ENCODE peak calls at places on chromosomes 1 and 21, in six cellular contexts. F, K, I, U, C and S are unnamed samples.

GRCh38 chr1:9410737-9411297 is 118.1 kb downstream of the SPSB1 start:
- ATAC-seq in F (peak; percentile 43), K (peak; percentile 18), I (peak; percentile 41), U (peak; percentile 23), C (peak; percentile 7), S (peak; percentile 45)

GRCh38 chr1:33045246-33045645 is 8.6 kb upstream of the AK2 start:
- ATAC-seq in F (no peak), K (peak; percentile 75), I (no peak), U (no peak), C (peak; percentile 18), S (no peak)

GRCh38 chr1:228180271-228180987 is 14.8 kb downstream of the IBA57 start:
- ATAC-seq in F (no peak), K (peak; percentile 70), I (peak; percentile 42), U (no peak), C (no peak), S (no peak)

GRCh38 chr1:13828454-13829151 is 128.6 kb downstream of the PRDM2 start:
- ATAC-seq in F (no peak), K (peak; percentile 87), I (peak; percentile 54), U (no peak), C (peak; percentile 63), S (peak; percentile 79)

GRCh38 chr1:196305216-196305615 is 303.0 kb downstream of the KCNT2 start:
- ATAC-seq in F (no peak), K (no peak), I (no peak), U (no peak), C (no peak), S (no peak)

GRCh38 chr1:164695956-164696665 is 137.1 kb downstream of the PBX1 start:
- ATAC-seq in F (no peak), K (no peak), I (no peak), U (no peak), C (no peak), S (peak; percentile 88)

GRCh38 chr21:34336756-34337391 is 26.9 kb upstream of the KCNE2 start:
- ATAC-seq in F (no peak), K (no peak), I (no peak), U (no peak), C (no peak), S (no peak)

GRCh38 chr1:31880957-31881697 is 57.0 kb downstream of the PTP4A2 start:
- ATAC-seq in F (no peak), K (peak; percentile 58), I (no peak), U (no peak), C (peak; percentile 33), S (peak; percentile 78)

GRCh38 chr1:183180213-183180612 is 5.9 kb upstream of the LAMC2 start:
- ATAC-seq in F (no peak), K (peak; percentile 75), I (no peak), U (no peak), C (peak; percentile 71), S (peak; percentile 53)

GRCh38 chr1:58768971-58769808 is 14.7 kb downstream of the JUN start:
- ATAC-seq in F (no peak), K (peak; percentile 80), I (no peak), U (no peak), C (peak; percentile 50), S (peak; percentile 25)

GRCh38 chr21:44764319-44765230 is 37.0 kb downstream of the UBE2G2 start:
- ATAC-seq in F (no peak), K (peak; percentile 27), I (no peak), U (no peak), C (no peak), S (peak; percentile 1)

GRCh38 chr1:156970017-156970416 is 49.6 kb downstream of the LRRC71 start:
- ATAC-seq in F (no peak), K (peak; percentile 52), I (no peak), U (no peak), C (no peak), S (no peak)

GRCh38 chr1:212485218-212485609 is 52.5 kb downstream of the NENF start:
- ATAC-seq in F (no peak), K (no peak), I (no peak), U (no peak), C (no peak), S (no peak)

GRCh38 chr1:66444438-66445265 is 89.3 kb upstream of the SGIP1 start:
- ATAC-seq in F (no peak), K (no peak), I (no peak), U (no peak), C (no peak), S (no peak)